ENCODE peak calls at places on chromosomes 5 and 9, in four cellular contexts. One of them, this sample, is unnamed.

GRCh38 chr5:119063579-119064379 is 7.1 kb upstream of the DMXL1 start:
- DNase-seq in K562: peak
- DNase-seq in transverse colon: no peak
- DNase-seq in HCT116: no peak
- DNase-seq in this sample: no peak

GRCh38 chr5:168315416-168315990 is 24.1 kb downstream of the WWC1 start:
- DNase-seq in HCT116: no peak
- DNase-seq in transverse colon: no peak
- DNase-seq in K562: no peak
- DNase-seq in this sample: no peak

GRCh38 chr9:112550531-112550930 is 63.9 kb downstream of the KIAA1958 start:
- DNase-seq in K562: no peak
- DNase-seq in HCT116: no peak
- DNase-seq in transverse colon: no peak
- DNase-seq in this sample: no peak

GRCh38 chr9:79766091-79766490 is 194.3 kb downstream of the TLE4 start:
- DNase-seq in K562: no peak
- DNase-seq in HCT116: no peak
- DNase-seq in transverse colon: no peak
- DNase-seq in this sample: no peak

GRCh38 chr5:91302335-91302734 is 80.8 kb downstream of the ARRDC3 start:
- DNase-seq in K562: no peak
- DNase-seq in transverse colon: no peak
- DNase-seq in HCT116: no peak
- DNase-seq in this sample: no peak

GRCh38 chr5:158054073-158054387 is 195.1 kb upstream of the CLINT1 start:
- DNase-seq in HCT116: no peak
- DNase-seq in transverse colon: no peak
- DNase-seq in K562: no peak
- DNase-seq in this sample: no peak

GRCh38 chr5:119996128-119996527 is 366.8 kb downstream of the FAM170A start:
- DNase-seq in K562: no peak
- DNase-seq in HCT116: no peak
- DNase-seq in transverse colon: no peak
- DNase-seq in this sample: no peak

GRCh38 chr5:89471556-89471955 is 588.6 kb upstream of the MEF2C start:
- DNase-seq in transverse colon: no peak
- DNase-seq in HCT116: no peak
- DNase-seq in K562: no peak
- DNase-seq in this sample: no peak

GRCh38 chr9:110135858-110136257 is 72.1 kb downstream of the C9orf152 start:
- DNase-seq in HCT116: no peak
- DNase-seq in K562: no peak
- DNase-seq in transverse colon: no peak
- DNase-seq in this sample: no peak

DNA sequence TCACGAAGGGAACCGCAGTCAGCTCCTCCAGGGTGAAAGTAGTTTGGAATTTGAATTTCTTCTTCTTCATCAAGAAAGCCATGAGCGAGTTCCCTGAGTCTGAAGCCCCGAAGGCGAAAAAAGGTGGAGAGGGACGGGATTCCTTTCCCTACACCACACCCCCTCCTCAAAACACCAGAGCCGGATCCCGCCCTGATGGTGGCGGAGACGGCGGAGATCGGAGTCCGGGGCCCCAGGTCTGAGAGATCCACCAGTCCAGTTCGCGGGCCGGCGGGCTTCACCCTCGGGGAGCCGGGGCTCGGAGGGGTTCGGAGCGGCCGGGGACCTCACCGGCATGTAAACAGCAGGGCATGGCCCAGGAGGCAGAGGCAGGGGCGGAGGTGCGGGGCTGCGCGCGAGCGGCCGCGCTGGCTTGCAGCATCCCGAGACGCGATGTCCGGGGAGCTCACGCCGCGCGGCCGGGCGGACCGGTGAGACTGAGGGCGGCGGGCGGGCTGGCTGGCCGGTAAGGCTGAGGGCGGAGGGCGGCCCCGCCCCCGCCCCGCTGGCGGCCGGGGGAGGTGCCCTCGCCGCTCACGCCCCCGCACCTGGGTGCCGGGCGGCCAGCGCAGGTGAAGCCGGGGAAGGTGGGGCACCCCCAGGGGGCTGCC is 608 bp downstream of the EEIG1 start:
- DNase-seq in K562: peak
- DNase-seq in HCT116: no peak
- DNase-seq in transverse colon: peak
- DNase-seq in this sample: no peak
- TF ChIP-seq POLR2A in K562: no peak
- TF ChIP-seq POLR2A in HCT116: no peak
- TF ChIP-seq POLR2A in transverse colon: peak
- TF ChIP-seq POLR2A in this sample: peak

GRCh38 chr9:89384783-89385182 is 66.5 kb downstream of the SECISBP2 start:
- DNase-seq in K562: no peak
- DNase-seq in transverse colon: no peak
- DNase-seq in HCT116: no peak
- DNase-seq in this sample: no peak
- TF ChIP-seq POLR2A in K562: no peak
- TF ChIP-seq POLR2A in transverse colon: no peak
- TF ChIP-seq POLR2A in HCT116: no peak
- TF ChIP-seq POLR2A in this sample: no peak

DNA sequence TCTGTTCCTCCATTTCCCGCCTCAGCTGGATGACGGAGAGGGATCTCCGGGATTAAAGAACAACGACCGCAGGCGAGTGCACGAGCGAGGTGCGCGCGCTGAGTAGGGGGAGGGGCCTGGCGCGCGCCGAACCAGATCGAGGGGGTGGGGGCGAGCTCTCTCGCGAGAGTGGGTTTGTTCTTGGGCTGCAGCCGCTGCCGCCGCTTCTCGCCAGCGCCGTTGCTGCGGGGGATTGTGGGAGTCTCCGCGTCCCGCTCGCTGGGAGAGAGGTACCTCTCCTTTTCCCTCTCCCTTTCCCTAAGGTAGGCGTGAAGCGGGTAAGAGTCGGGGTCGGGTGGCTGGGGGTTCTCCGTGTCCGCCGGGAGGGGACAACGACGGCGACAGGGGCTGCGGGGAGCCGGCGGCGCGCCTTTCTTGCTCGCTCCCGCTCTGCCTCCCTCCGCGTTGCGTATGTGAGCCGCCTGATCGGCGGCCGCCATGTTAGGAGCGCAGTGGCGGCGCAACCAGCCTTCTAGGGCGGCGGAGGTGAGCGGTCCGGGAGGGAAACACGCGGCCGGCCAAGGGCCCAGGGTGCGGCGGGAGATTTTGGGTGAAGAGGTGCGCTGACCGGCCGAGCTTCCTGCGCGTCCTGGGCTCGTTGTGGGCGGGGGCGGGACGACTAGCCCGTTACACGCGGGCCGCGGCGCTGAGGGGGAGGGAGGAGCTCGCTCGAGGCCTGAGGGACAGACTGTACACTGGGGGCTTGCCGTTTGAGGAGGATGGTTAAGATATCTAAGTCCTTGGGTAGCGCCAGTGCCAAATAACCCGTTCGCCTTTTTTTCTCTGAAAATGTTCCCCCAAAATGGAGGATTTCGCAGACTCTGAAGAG is at the start of gene MATR3:
- DNase-seq in transverse colon: peak
- DNase-seq in K562: peak
- DNase-seq in HCT116: peak
- DNase-seq in this sample: peak
- TF ChIP-seq POLR2A in transverse colon: peak
- TF ChIP-seq POLR2A in K562: peak
- TF ChIP-seq POLR2A in HCT116: peak
- TF ChIP-seq POLR2A in this sample: peak

GRCh38 chr9:69258551-69258950 is 66.5 kb upstream of the ENTREP1 start:
- DNase-seq in transverse colon: no peak
- DNase-seq in HCT116: no peak
- DNase-seq in K562: no peak
- DNase-seq in this sample: no peak

GRCh38 chr9:69252436-69252835 is 72.6 kb upstream of the ENTREP1 start:
- DNase-seq in transverse colon: no peak
- DNase-seq in HCT116: no peak
- DNase-seq in K562: no peak
- DNase-seq in this sample: no peak

GRCh38 chr9:69253057-69253456 is 72.0 kb upstream of the ENTREP1 start:
- DNase-seq in HCT116: no peak
- DNase-seq in K562: no peak
- DNase-seq in transverse colon: no peak
- DNase-seq in this sample: no peak

GRCh38 chr9:69254223-69254622 is 70.8 kb upstream of the ENTREP1 start:
- DNase-seq in HCT116: no peak
- DNase-seq in transverse colon: no peak
- DNase-seq in K562: no peak
- DNase-seq in this sample: no peak

DNA sequence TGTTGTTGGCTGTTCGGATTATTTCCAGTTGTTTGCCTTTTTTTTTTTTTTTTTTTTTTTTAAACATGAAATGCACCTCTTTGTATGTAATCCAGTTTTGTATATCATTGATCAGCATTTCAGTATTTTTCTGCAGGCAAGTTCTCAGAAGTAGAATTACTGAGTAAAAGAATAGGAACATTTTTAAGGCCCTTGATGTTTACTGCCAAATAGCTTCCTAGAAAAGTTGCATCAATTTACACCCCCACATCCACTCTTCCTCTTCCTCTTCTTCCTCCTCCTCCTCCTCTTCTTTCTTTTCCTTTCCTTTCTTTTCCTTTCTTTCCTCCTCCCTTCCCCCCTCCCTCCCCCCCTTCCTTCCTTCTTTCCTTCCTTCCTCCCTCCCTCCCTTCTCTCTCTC is 69.4 kb upstream of the ENTREP1 start:
- DNase-seq in transverse colon: no peak
- DNase-seq in K562: no peak
- DNase-seq in HCT116: no peak
- DNase-seq in this sample: no peak
- TF ChIP-seq POLR2A in transverse colon: no peak
- TF ChIP-seq POLR2A in K562: no peak
- TF ChIP-seq POLR2A in HCT116: no peak
- TF ChIP-seq POLR2A in this sample: no peak

DNA sequence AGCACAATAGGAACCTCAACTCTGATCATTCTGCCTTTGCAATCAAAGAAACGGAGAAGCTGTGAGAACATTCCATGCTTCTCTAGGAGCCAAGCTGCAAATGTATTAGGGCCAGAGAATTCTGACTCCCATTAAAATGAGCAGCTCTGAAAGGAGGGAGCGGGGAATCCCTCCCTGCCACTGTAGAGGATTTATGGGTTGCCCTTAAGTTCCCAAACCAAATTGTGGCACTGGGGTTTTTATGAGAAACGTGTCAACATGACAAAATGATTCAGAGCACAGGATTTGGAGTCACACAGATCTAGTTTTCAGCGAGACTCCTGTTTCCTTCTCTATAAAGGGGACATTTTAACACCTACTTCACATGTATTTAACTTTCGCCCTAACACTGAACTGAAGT is 1.8 kb downstream of the IL6ST start:
- DNase-seq in K562: no peak
- DNase-seq in transverse colon: no peak
- DNase-seq in HCT116: no peak
- DNase-seq in this sample: no peak
- TF ChIP-seq POLR2A in K562: no peak
- TF ChIP-seq POLR2A in transverse colon: no peak
- TF ChIP-seq POLR2A in HCT116: no peak
- TF ChIP-seq POLR2A in this sample: no peak

GRCh38 chr9:128771745-128772519 is at the start of gene ZER1:
- DNase-seq in HCT116: peak
- DNase-seq in transverse colon: peak
- DNase-seq in K562: peak
- DNase-seq in this sample: peak
- TF ChIP-seq POLR2A in HCT116: no peak
- TF ChIP-seq POLR2A in transverse colon: peak
- TF ChIP-seq POLR2A in K562: peak
- TF ChIP-seq POLR2A in this sample: no peak

GRCh38 chr9:97982719-97983523 is at the start of gene ANP32B:
- DNase-seq in HCT116: peak
- DNase-seq in K562: peak
- DNase-seq in transverse colon: peak
- DNase-seq in this sample: peak
- TF ChIP-seq POLR2A in HCT116: no peak
- TF ChIP-seq POLR2A in K562: peak
- TF ChIP-seq POLR2A in transverse colon: peak
- TF ChIP-seq POLR2A in this sample: peak